ENCODE peak calls at places on chromosomes 5 and 9, in five cellular contexts. U is SK-N-SH, M is HEK293T, X is K562, T is GM12878. H is an unnamed sample.

GRCh38 chr5:36878421-36879088 is 2.0 kb downstream of the NIPBL start:
- DNase-seq in T (no peak), X (peak), U (peak), M (peak), H (peak)

GRCh38 chr9:107929439-107929838 is 439.9 kb upstream of the KLF4 start:
- DNase-seq in M (no peak), X (no peak), U (no peak), T (no peak), H (no peak)

GRCh38 chr5:170963521-170963920 is 101.7 kb downstream of the RANBP17 start:
- DNase-seq in T (no peak), U (no peak), X (no peak), M (no peak), H (no peak)

GRCh38 chr9:107358867-107359440 is 75.9 kb downstream of the RAD23B start:
- DNase-seq in M (no peak), T (no peak), X (no peak), U (no peak), H (no peak)

GRCh38 chr9:27548055-27548741 is 18.6 kb upstream of the MOB3B start:
- DNase-seq in T (no peak), X (peak), M (peak), U (peak), H (no peak)

GRCh38 chr9:126506361-126507317 is 107.1 kb upstream of the LMX1B start:
- DNase-seq in U (no peak), M (no peak), T (no peak), X (no peak), H (no peak)

GRCh38 chr9:74975538-74975937 is 22.8 kb upstream of the C9orf40 start:
- DNase-seq in T (no peak), M (no peak), U (no peak), X (no peak), H (no peak)

GRCh38 chr5:171405615-171406014 is 13.8 kb upstream of the FGF18 start:
- DNase-seq in T (no peak), M (peak), X (no peak), U (peak), H (no peak)

GRCh38 chr5:157165261-157165660 is 803 bp downstream of the GARIN3 start:
- DNase-seq in U (no peak), T (no peak), X (no peak), M (no peak), H (no peak)

GRCh38 chr9:132755096-132755495 is 84.8 kb downstream of the GTF3C4 start:
- DNase-seq in T (no peak), U (peak), X (no peak), M (no peak), H (no peak)

GRCh38 chr5:178431063-178431776 is 159.0 kb downstream of the COL23A1 start:
- DNase-seq in U (no peak), T (no peak), M (no peak), X (no peak), H (no peak)

GRCh38 chr5:59729820-59730219 is 163.7 kb downstream of the PDE4D start:
- DNase-seq in T (no peak), X (no peak), M (no peak), U (no peak), H (no peak)

GRCh38 chr5:168179185-168179584 is 112.3 kb upstream of the WWC1 start:
- DNase-seq in U (no peak), T (no peak), M (no peak), X (no peak), H (no peak)

GRCh38 chr9:35658894-35659220 is 765 bp downstream of the CCDC107 start:
- DNase-seq in U (no peak), M (no peak), T (no peak), X (peak), H (peak)

GRCh38 chr5:170545313-170545712 is 41.5 kb downstream of the KCNIP1 start:
- DNase-seq in X (no peak), U (no peak), M (no peak), T (no peak), H (no peak)

GRCh38 chr9:79201641-79202040 is 370.1 kb upstream of the TLE4 start:
- DNase-seq in M (no peak), X (no peak), T (no peak), U (no peak), H (no peak)

GRCh38 chr9:121839726-121840500 is 188.5 kb downstream of the DAB2IP start:
- DNase-seq in U (no peak), M (no peak), X (no peak), T (peak), H (no peak)

GRCh38 chr9:137315581-137316011 is 13.5 kb upstream of the NRARP start:
- DNase-seq in T (no peak), X (no peak), U (no peak), M (no peak), H (no peak)

GRCh38 chr9:137312852-137313325 is 10.8 kb upstream of the NRARP start:
- DNase-seq in X (no peak), T (no peak), U (peak), M (no peak), H (no peak)

GRCh38 chr9:137314561-137315560 is 12.8 kb upstream of the NRARP start:
- DNase-seq in X (no peak), T (no peak), U (peak), M (no peak), H (no peak)

GRCh38 chr9:137313326-137313920 is 11.4 kb upstream of the NRARP start:
- DNase-seq in T (no peak), M (no peak), X (no peak), U (peak), H (no peak)

DNA sequence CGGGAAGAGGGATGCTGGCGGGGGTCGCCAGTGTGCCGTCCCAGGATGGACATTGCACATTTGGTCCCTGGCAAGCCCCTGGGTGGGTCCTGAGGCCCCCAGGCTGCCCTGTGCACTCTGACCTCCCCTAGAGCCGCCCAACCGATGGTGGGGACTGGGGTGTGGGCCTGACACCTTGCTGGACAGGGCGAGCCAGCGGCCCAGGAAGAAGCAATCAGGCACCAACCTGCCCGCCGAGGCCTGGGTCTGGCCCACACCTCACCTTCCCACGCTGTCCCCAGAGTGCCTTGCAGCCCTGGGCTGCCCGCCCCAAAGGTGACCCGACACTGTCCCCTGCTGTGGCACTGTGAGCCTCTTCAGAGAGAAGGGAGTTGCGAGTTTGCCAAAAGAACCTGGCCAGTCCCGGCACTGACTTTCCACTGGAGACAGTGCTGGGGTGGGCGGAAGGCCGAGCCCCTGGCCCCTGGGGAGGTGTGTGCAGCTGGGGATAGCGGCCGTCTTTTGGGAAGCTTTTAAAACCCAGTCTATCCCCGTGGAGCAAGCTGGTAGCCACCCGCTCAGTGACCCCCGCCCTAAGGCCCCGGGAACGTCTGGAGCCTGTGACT is 12.0 kb upstream of the NRARP start:
- DNase-seq in U (peak), X (no peak), T (no peak), M (no peak), H (no peak)
- TF ChIP-seq FOXM1 in U (no peak), X (no peak), T (no peak), M (no peak), H (no peak)

DNA sequence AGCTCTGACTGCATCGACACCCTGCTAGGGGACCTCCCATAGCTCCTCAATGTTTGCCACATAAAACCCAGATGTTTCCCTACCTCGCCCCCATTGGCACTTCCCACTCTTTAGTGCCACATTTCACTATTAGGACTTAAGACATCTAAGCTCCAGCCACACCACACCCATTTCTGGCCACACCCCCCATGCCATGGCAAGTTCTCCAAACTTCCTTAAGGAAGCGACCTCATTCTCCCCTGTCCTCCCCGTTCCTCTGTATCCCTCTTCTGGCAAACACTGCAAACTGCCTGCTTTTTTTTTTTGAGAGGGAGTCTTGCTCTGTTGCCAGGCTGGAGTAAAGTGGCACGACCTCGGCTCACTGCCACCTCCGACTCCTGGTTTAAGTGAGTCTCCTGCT is 62.9 kb downstream of the USP20 start:
- DNase-seq in X (no peak), U (no peak), M (no peak), T (no peak), H (no peak)
- TF ChIP-seq FOXM1 in X (no peak), U (no peak), M (no peak), T (no peak), H (no peak)

GRCh38 chr5:74580729-74581110 is 59.8 kb downstream of the ENC1 start:
- DNase-seq in U (no peak), M (no peak), T (no peak), X (no peak), H (no peak)

GRCh38 chr5:74575741-74576538 is 64.6 kb downstream of the ENC1 start:
- DNase-seq in T (no peak), X (no peak), M (no peak), U (no peak), H (no peak)

GRCh38 chr5:74579215-74579614 is 61.3 kb downstream of the ENC1 start:
- DNase-seq in U (no peak), T (peak), M (no peak), X (peak), H (no peak)

GRCh38 chr5:74578356-74579044 is 62.0 kb downstream of the ENC1 start:
- DNase-seq in M (no peak), T (peak), X (no peak), U (no peak), H (no peak)

GRCh38 chr5:74576941-74577456 is 63.5 kb downstream of the ENC1 start:
- DNase-seq in T (peak), U (no peak), M (no peak), X (no peak), H (no peak)
- TF ChIP-seq FOXM1 in T (peak), U (no peak), M (no peak), X (no peak), H (no peak)

GRCh38 chr5:32000726-32001125 is 173.4 kb downstream of the GOLPH3 start:
- DNase-seq in X (no peak), M (no peak), U (no peak), T (no peak), H (no peak)
- TF ChIP-seq FOXM1 in X (no peak), M (no peak), U (no peak), T (no peak), H (no peak)

GRCh38 chr5:42948961-42949347 is 91.2 kb downstream of the ANXA2R start:
- DNase-seq in X (no peak), U (no peak), T (no peak), M (no peak), H (no peak)

GRCh38 chr5:42950466-42951168 is 89.5 kb downstream of the ANXA2R start:
- DNase-seq in X (peak), T (peak), M (no peak), U (peak), H (no peak)

GRCh38 chr5:42951169-42951846 is 88.8 kb downstream of the ANXA2R start:
- DNase-seq in T (peak), X (no peak), U (peak), M (no peak), H (no peak)

GRCh38 chr5:42950091-42950465 is 90.0 kb downstream of the ANXA2R start:
- DNase-seq in T (no peak), M (no peak), U (no peak), X (no peak), H (no peak)

DNA sequence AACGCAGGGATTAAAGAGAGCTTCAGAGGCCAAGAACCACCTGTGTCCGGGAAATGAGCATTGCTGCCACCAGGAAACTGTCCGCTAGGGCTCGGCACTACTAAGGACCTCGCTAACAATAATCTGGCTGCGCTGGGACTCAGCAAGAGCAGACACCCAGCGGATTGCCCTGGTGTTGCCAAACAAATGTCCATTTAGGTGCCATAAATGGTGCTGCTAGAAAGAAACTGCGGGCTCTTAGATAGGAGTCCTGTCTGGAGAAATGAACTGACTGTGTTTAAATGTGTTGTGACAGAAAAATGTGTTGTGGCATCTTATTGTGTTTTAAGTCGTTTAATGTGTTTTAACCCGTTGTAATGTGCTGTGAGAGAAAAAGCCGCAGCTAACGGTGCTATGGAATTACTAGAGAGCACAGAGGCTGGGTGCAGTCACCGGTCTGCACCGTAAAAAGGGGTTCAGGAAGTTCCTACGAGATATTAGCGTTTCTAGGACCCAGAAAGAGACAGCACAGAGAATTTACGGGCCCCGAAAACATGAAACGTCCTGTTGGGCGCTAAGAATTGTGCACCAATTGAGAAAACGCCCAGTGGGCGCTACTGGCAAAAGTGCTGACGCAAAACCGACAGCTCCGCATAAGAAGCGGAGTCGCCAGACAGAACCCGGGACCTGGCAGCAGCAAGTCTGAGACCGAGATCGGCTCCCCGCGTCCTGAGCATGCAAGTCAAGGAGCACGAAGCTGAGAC is 90.6 kb downstream of the ANXA2R start:
- DNase-seq in U (peak), X (no peak), M (no peak), T (peak), H (peak)
- TF ChIP-seq FOXM1 in U (no peak), X (no peak), M (no peak), T (no peak), H (no peak)

GRCh38 chr9:98687911-98688310 is 20.8 kb downstream of the GABBR2 start:
- DNase-seq in M (no peak), T (no peak), U (no peak), X (no peak), H (no peak)
- TF ChIP-seq FOXM1 in M (no peak), T (no peak), U (no peak), X (no peak), H (no peak)

GRCh38 chr9:115012476-115012875 is 82.1 kb upstream of the TNFSF8 start:
- DNase-seq in X (no peak), M (no peak), T (no peak), U (no peak), H (no peak)

GRCh38 chr9:115016369-115016768 is 86.0 kb upstream of the TNFSF8 start:
- DNase-seq in M (no peak), T (no peak), X (no peak), U (no peak), H (no peak)

GRCh38 chr9:115014438-115014837 is 84.0 kb upstream of the TNFSF8 start:
- DNase-seq in U (no peak), T (no peak), M (no peak), X (no peak), H (no peak)

GRCh38 chr9:115015018-115015635 is 84.7 kb upstream of the TNFSF8 start:
- DNase-seq in U (peak), M (peak), X (peak), T (no peak), H (peak)

DNA sequence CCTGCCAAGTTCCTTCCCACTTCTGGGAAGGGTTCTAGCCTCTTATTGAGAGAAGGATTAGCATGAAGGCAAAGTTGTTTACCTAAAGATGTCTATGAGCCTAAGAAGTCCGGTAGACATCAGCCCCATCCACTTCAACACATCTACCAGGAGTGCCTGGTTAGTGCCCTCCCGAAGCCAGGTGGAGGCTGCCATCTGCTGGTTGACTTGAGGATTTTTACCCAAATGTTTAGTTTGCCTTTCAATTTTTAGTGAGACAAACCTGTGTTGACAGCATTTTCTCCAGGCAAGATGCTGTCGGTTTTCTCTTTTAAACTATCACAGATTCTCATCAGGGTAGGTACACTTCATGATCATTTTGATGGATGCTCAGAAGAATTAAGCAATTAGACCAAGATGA is 83.6 kb upstream of the TNFSF8 start:
- DNase-seq in X (peak), M (peak), U (peak), T (no peak), H (peak)
- TF ChIP-seq FOXM1 in X (no peak), M (no peak), U (no peak), T (no peak), H (no peak)

GRCh38 chr5:111532873-111533272 is 20.5 kb upstream of the STARD4 start:
- DNase-seq in T (no peak), M (no peak), X (no peak), U (no peak), H (no peak)

GRCh38 chr5:111535879-111536549 is 23.7 kb upstream of the STARD4 start:
- DNase-seq in T (no peak), M (no peak), X (no peak), U (peak), H (no peak)

GRCh38 chr5:111530298-111530740 is 18.0 kb upstream of the STARD4 start:
- DNase-seq in X (peak), T (peak), U (no peak), M (no peak), H (peak)
- TF ChIP-seq FOXM1 in X (no peak), T (no peak), U (no peak), M (no peak), H (no peak)

H was measured in HepG2.